ENCODE peak calls at places on chromosomes 2 and 18, in eight cellular contexts. One of them, this sample, is unnamed.

GRCh38 chr2:215540646-215541045 is 104.8 kb upstream of the FN1 start:
- DNase-seq in substantia nigra: no peak
- DNase-seq in pancreas: no peak
- DNase-seq in A172: peak
- DNase-seq in EL: peak
- DNase-seq in tibial artery: no peak
- DNase-seq in GM10248: no peak
- DNase-seq in neuronal stem cell: no peak
- DNase-seq in this sample: peak

GRCh38 chr2:9206991-9207640 is 504 bp downstream of the ASAP2 start:
- DNase-seq in substantia nigra: no peak
- DNase-seq in pancreas: peak
- DNase-seq in A172: peak
- DNase-seq in EL: peak
- DNase-seq in tibial artery: no peak
- DNase-seq in GM10248: peak
- DNase-seq in neuronal stem cell: peak
- DNase-seq in this sample: peak

GRCh38 chr18:76349067-76349715 is 145.9 kb downstream of the ZNF516 start:
- DNase-seq in substantia nigra: no peak
- DNase-seq in pancreas: peak
- DNase-seq in A172: peak
- DNase-seq in EL: peak
- DNase-seq in tibial artery: no peak
- DNase-seq in GM10248: peak
- DNase-seq in neuronal stem cell: peak
- DNase-seq in this sample: peak

GRCh38 chr2:83578405-83578804 is 880.7 kb downstream of the SUCLG1 start:
- DNase-seq in substantia nigra: no peak
- DNase-seq in pancreas: no peak
- DNase-seq in A172: no peak
- DNase-seq in EL: no peak
- DNase-seq in tibial artery: no peak
- DNase-seq in GM10248: no peak
- DNase-seq in neuronal stem cell: no peak
- DNase-seq in this sample: peak

GRCh38 chr2:47072018-47072691 is 83.0 kb downstream of the STPG4 start:
- DNase-seq in substantia nigra: no peak
- DNase-seq in pancreas: no peak
- DNase-seq in A172: peak
- DNase-seq in EL: peak
- DNase-seq in tibial artery: peak
- DNase-seq in GM10248: no peak
- DNase-seq in neuronal stem cell: no peak
- DNase-seq in this sample: no peak

GRCh38 chr18:712401-713134 is at the start of gene ENOSF1:
- DNase-seq in substantia nigra: peak
- DNase-seq in pancreas: peak
- DNase-seq in A172: peak
- DNase-seq in EL: peak
- DNase-seq in tibial artery: peak
- DNase-seq in GM10248: peak
- DNase-seq in neuronal stem cell: peak
- DNase-seq in this sample: peak

GRCh38 chr2:74843371-74844298 is 9.7 kb downstream of the HK2 start:
- DNase-seq in substantia nigra: no peak
- DNase-seq in pancreas: no peak
- DNase-seq in A172: peak
- DNase-seq in EL: peak
- DNase-seq in tibial artery: no peak
- DNase-seq in GM10248: peak
- DNase-seq in neuronal stem cell: no peak
- DNase-seq in this sample: peak

GRCh38 chr2:64792995-64793639 is 139.4 kb upstream of the SERTAD2 start:
- DNase-seq in substantia nigra: no peak
- DNase-seq in pancreas: no peak
- DNase-seq in A172: no peak
- DNase-seq in EL: peak
- DNase-seq in tibial artery: no peak
- DNase-seq in GM10248: no peak
- DNase-seq in neuronal stem cell: no peak
- DNase-seq in this sample: peak

GRCh38 chr18:74420491-74420890 is 36.6 kb downstream of the DIPK1C start:
- DNase-seq in substantia nigra: no peak
- DNase-seq in pancreas: no peak
- DNase-seq in A172: no peak
- DNase-seq in EL: no peak
- DNase-seq in tibial artery: no peak
- DNase-seq in GM10248: no peak
- DNase-seq in neuronal stem cell: no peak
- DNase-seq in this sample: no peak

GRCh38 chr2:213415093-213415492 is 130.8 kb downstream of the SPAG16 start:
- DNase-seq in substantia nigra: no peak
- DNase-seq in pancreas: no peak
- DNase-seq in A172: no peak
- DNase-seq in EL: no peak
- DNase-seq in tibial artery: no peak
- DNase-seq in GM10248: no peak
- DNase-seq in neuronal stem cell: no peak
- DNase-seq in this sample: no peak

GRCh38 chr2:28356095-28356911 is 36.4 kb upstream of the FOSL2 start:
- DNase-seq in substantia nigra: peak
- DNase-seq in pancreas: peak
- DNase-seq in A172: peak
- DNase-seq in EL: peak
- DNase-seq in tibial artery: peak
- DNase-seq in GM10248: no peak
- DNase-seq in neuronal stem cell: no peak
- DNase-seq in this sample: peak

GRCh38 chr2:28401411-28401810 is 8.8 kb downstream of the FOSL2 start:
- DNase-seq in substantia nigra: no peak
- DNase-seq in pancreas: no peak
- DNase-seq in A172: no peak
- DNase-seq in EL: peak
- DNase-seq in tibial artery: no peak
- DNase-seq in GM10248: no peak
- DNase-seq in neuronal stem cell: no peak
- DNase-seq in this sample: no peak

GRCh38 chr2:27086722-27087446 is at the start of gene KHK:
- DNase-seq in substantia nigra: no peak
- DNase-seq in pancreas: peak
- DNase-seq in A172: peak
- DNase-seq in EL: peak
- DNase-seq in tibial artery: peak
- DNase-seq in GM10248: peak
- DNase-seq in neuronal stem cell: no peak
- DNase-seq in this sample: peak

GRCh38 chr2:223123859-223124610 is 72.0 kb downstream of the KCNE4 start:
- DNase-seq in substantia nigra: no peak
- DNase-seq in pancreas: no peak
- DNase-seq in A172: no peak
- DNase-seq in EL: peak
- DNase-seq in tibial artery: no peak
- DNase-seq in GM10248: no peak
- DNase-seq in neuronal stem cell: no peak
- DNase-seq in this sample: no peak

GRCh38 chr2:240319855-240320560 is 115.5 kb upstream of the GPC1 start:
- DNase-seq in substantia nigra: no peak
- DNase-seq in pancreas: no peak
- DNase-seq in A172: peak
- DNase-seq in EL: peak
- DNase-seq in tibial artery: peak
- DNase-seq in GM10248: no peak
- DNase-seq in neuronal stem cell: no peak
- DNase-seq in this sample: peak

This sample was measured in MCF 10A.